ENCODE peak calls at places on chromosome 2, in seven cellular contexts. R is fibroblast of lung, J is neuronal stem cell, M is IMR-90, F is MM.1S, S is GM23248, A is DND-41. N is an unnamed sample.

GRCh38 chr2:148614024-148614331 is 30.6 kb upstream of the EPC2 start:
- DNase-seq in R (peak; percentile 27), J (peak; percentile 54), M (no peak), F (no peak), S (no peak), A (no peak), N (peak; percentile 21)

GRCh38 chr2:182858671-182859070 is 7.8 kb downstream of the FRZB start:
- DNase-seq in R (no peak), J (no peak), M (peak; percentile 26), F (no peak), S (peak; percentile 29), A (no peak), N (no peak)

GRCh38 chr2:229118336-229118735 is 152.8 kb downstream of the PID1 start:
- DNase-seq in R (no peak), J (no peak), M (no peak), F (no peak), S (no peak), A (no peak), N (peak; percentile 8)

GRCh38 chr2:96832751-96833507 is 10.9 kb downstream of the ANKRD23 start:
- DNase-seq in R (peak; percentile 75), J (peak; percentile 86), M (peak; percentile 64), F (no peak), S (no peak), A (no peak), N (no peak)

GRCh38 chr2:9373047-9373446 is 50.3 kb downstream of the ITGB1BP1 start:
- DNase-seq in R (no peak), J (no peak), M (no peak), F (no peak), S (no peak), A (no peak), N (no peak)

GRCh38 chr2:7437716-7438648 is 520.8 kb downstream of the RNF144A start:
- DNase-seq in R (peak; percentile 13), J (no peak), M (no peak), F (no peak), S (no peak), A (no peak), N (no peak)

GRCh38 chr2:51219468-51219867 is 187.5 kb upstream of the NRXN1 start:
- DNase-seq in R (no peak), J (no peak), M (peak; percentile 76), F (no peak), S (no peak), A (no peak), N (no peak)

GRCh38 chr2:74441690-74442482 is at the start of gene RTKN:
- DNase-seq in R (no peak), J (peak; percentile 50), M (no peak), F (peak; percentile 37), S (peak; percentile 41), A (no peak), N (peak; percentile 91)

GRCh38 chr2:10407841-10408648 is 40.1 kb downstream of the ODC1 start:
- DNase-seq in R (peak; percentile 94), J (no peak), M (peak; percentile 34), F (peak; percentile 81), S (peak; percentile 95), A (no peak), N (peak; percentile 86)

GRCh38 chr2:205375453-205375852 is 306.8 kb upstream of the NRP2 start:
- DNase-seq in R (no peak), J (no peak), M (no peak), F (no peak), S (no peak), A (no peak), N (no peak)

GRCh38 chr2:134241911-134242310 is 12.0 kb upstream of the MGAT5 start:
- DNase-seq in R (no peak), J (no peak), M (no peak), F (no peak), S (no peak), A (no peak), N (no peak)

GRCh38 chr2:156334496-156335478 is 2.3 kb upstream of the NR4A2 start:
- DNase-seq in R (peak; percentile 96), J (peak; percentile 50), M (peak; percentile 94), F (peak; percentile 22), S (peak; percentile 98), A (no peak), N (peak; percentile 85)

GRCh38 chr2:179954026-179954425 is 53.1 kb downstream of the CWC22 start:
- DNase-seq in R (no peak), J (no peak), M (no peak), F (no peak), S (no peak), A (no peak), N (no peak)

GRCh38 chr2:239273280-239274234 is 127.3 kb downstream of the HDAC4 start:
- DNase-seq in R (no peak), J (no peak), M (no peak), F (no peak), S (no peak), A (no peak), N (no peak)

GRCh38 chr2:196454492-196454891 is 185.0 kb upstream of the CCDC150 start:
- DNase-seq in R (no peak), J (no peak), M (no peak), F (no peak), S (no peak), A (no peak), N (no peak)

GRCh38 chr2:226661789-226662545 is 137.7 kb downstream of the IRS1 start:
- DNase-seq in R (peak; percentile 94), J (no peak), M (peak; percentile 93), F (no peak), S (peak; percentile 94), A (no peak), N (peak; percentile 25)

GRCh38 chr2:49643149-49643548 is 488.8 kb upstream of the FSHR start:
- DNase-seq in R (no peak), J (no peak), M (no peak), F (no peak), S (no peak), A (no peak), N (no peak)

GRCh38 chr2:3500326-3500899 is 18.9 kb downstream of the ADI1 start:
- DNase-seq in R (no peak), J (no peak), M (no peak), F (no peak), S (no peak), A (no peak), N (no peak)

GRCh38 chr2:236168110-236169067 is at the start of gene GBX2:
- DNase-seq in R (peak; percentile 19), J (peak; percentile 82), M (peak; percentile 17), F (no peak), S (peak; percentile 75), A (no peak), N (peak; percentile 66)

GRCh38 chr2:10475221-10475722 is 27.1 kb upstream of the ODC1 start:
- DNase-seq in R (no peak), J (no peak), M (no peak), F (no peak), S (no peak), A (no peak), N (no peak)

GRCh38 chr2:101999122-101999789 is 7.5 kb downstream of the IL1R2 start:
- DNase-seq in R (no peak), J (no peak), M (peak; percentile 12), F (no peak), S (peak; percentile 57), A (no peak), N (peak; percentile 73)

GRCh38 chr2:181399046-181399445 is 58.1 kb upstream of the ITGA4 start:
- DNase-seq in R (no peak), J (no peak), M (no peak), F (peak; percentile 74), S (no peak), A (peak; percentile 77), N (peak; percentile 44)

GRCh38 chr2:227772197-227772661 is 26.5 kb downstream of the SCYGR8 start:
- DNase-seq in R (no peak), J (no peak), M (no peak), F (no peak), S (no peak), A (no peak), N (no peak)

GRCh38 chr2:120434487-120434886 is 88.6 kb downstream of the INHBB start:
- DNase-seq in R (peak; percentile 6), J (no peak), M (no peak), F (no peak), S (peak; percentile 76), A (no peak), N (no peak)

DNA sequence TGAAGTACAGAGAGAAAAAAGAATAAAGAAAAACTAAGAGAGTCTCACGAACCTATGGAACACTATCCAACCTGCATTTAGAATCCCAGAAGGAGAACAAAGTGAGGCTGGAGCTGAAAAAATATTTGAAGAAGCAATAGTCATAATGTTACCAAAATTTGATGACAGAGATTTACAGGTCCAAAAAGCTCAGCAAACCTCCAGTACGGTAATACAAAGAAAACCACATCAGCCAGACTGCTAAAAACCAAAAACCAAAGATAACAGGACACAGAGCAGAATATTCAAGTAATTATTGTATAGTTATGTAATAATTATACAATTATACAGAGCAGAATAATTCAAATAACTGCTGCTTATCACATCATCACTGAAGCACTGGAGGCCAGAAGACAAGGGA is 23.7 kb downstream of the ATL2 start:
- DNase-seq in R (no peak), J (no peak), M (no peak), F (no peak), S (no peak), A (no peak), N (no peak)
- H2AFZ ChIP-seq in R (no peak overlapping the region), J (no peak overlapping the region), M (no peak overlapping the region), F (no peak overlapping the region), S (no peak overlapping the region), A (no peak overlapping the region), N (no peak overlapping the region)

DNA sequence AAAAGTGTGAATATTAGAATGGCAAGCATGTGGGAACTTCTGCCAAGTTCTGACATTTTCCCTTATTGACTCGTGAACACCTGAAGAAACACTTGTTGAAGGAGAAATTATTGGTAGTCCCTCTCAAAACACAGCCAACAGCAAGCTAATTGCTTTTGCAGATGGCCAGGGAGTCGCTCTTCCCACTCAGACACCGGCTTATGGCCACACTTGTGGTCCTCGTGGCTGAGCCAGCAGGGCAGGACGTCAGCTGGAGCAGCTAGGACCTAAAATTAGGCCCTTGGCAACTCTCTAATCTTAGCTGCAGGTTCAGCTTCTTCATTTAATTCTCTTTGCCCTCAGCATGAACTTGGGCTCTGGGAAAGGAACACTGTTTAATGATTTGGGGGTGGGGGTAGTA is 77.2 kb downstream of the CDK15 start:
- DNase-seq in R (no peak), J (no peak), M (no peak), F (no peak), S (no peak), A (no peak), N (no peak)
- H3K27ac ChIP-seq in R (no peak overlapping the region), J (no peak overlapping the region), M (no peak overlapping the region), F (no peak overlapping the region), S (no peak overlapping the region), A (no peak overlapping the region), N (no peak overlapping the region)

DNA sequence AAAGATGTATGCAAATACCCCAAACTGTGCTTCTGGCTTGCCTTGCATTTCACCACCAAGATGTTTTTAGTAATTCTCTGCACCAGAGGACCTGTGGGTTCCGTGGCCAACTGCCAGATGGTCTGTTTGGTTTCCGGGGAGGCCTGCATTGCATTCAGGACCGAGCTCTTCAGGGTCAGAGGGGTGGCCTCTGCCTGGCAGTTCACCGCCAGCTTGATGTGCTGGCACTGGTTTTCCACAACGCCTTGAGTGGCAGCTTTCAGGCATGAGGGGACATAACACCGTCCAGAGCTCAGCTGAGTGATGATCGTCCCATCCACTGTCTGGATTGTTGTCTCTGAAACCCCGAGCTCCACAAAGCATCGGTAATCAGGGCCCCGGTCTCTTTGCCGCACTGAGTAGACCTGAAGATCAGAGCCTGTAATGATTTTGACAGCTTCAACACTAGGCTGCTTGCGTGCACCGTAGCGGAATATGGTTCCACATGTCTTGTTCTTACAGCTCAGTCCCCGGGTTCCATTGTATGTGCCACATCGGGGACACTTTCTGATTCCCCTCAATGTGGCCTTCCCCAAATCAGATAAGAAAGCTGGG is 9.4 kb downstream of the C2orf42 start:
- DNase-seq in R (no peak), J (no peak), M (no peak), F (no peak), S (no peak), A (no peak), N (no peak)
- H2AFZ ChIP-seq in R (no peak overlapping the region), J (no peak overlapping the region), M (no peak overlapping the region), F (no peak overlapping the region), S (no peak overlapping the region), A (no peak overlapping the region), N (no peak overlapping the region)

GRCh38 chr2:46970334-46971288 is 55.0 kb upstream of the MCFD2 start:
- DNase-seq in R (peak; percentile 70), J (no peak), M (peak; percentile 53), F (no peak), S (peak; percentile 70), A (no peak), N (peak; percentile 89)
- H3K27ac ChIP-seq in R (no peak overlapping the region), J (no peak overlapping the region), M (peak overlapping the region; percentile 19), F (no peak overlapping the region), S (peak overlapping the region; percentile 9), A (peak overlapping the region; percentile 20), N (peak overlapping the region; percentile 51)